ENCODE peak calls at places on chromosomes 12 and 14, in six cellular contexts. W is B cell; O is GM23338; A is stimulated activated naive CD4-positive, alpha-beta T cell; P is dorsolateral prefrontal cortex; L is A549. G is an unnamed sample.

GRCh38 chr14:98185036-98185435 is 1087.0 kb downstream of the BCL11B start:
- DNase-seq in L (no peak), P (no peak), W (no peak), A (no peak), O (no peak), G (no peak)

GRCh38 chr12:1926274-1926673 is 7.8 kb upstream of the CACNA2D4 start:
- DNase-seq in L (no peak), O (no peak), P (peak), W (no peak), A (no peak), G (no peak)

GRCh38 chr14:65533736-65534404 is 121.3 kb downstream of the FUT8 start:
- DNase-seq in P (no peak), W (no peak), L (no peak), O (no peak), A (no peak), G (no peak)

GRCh38 chr12:116474899-116475298 is 84.3 kb upstream of the MAP1LC3B2 start:
- DNase-seq in A (no peak), W (no peak), L (no peak), P (no peak), O (no peak), G (no peak)

GRCh38 chr12:117603316-117604113 is 242.1 kb upstream of the NOS1 start:
- DNase-seq in O (peak), L (no peak), W (no peak), A (no peak), P (no peak), G (no peak)

GRCh38 chr12:56574210-56574609 is 52.6 kb downstream of the RBMS2 start:
- DNase-seq in L (no peak), P (no peak), A (no peak), O (no peak), W (no peak), G (no peak)

GRCh38 chr12:76621582-76622024 is 62.0 kb upstream of the OSBPL8 start:
- DNase-seq in A (peak), W (peak), L (peak), O (peak), P (peak), G (peak)

GRCh38 chr12:93098077-93098476 is 169.0 kb upstream of the EEA1 start:
- DNase-seq in A (peak), L (no peak), O (peak), P (no peak), W (peak), G (peak)

GRCh38 chr12:118680361-118680963 is 300.9 kb upstream of the SRRM4 start:
- DNase-seq in O (peak), A (no peak), P (no peak), L (no peak), W (no peak), G (no peak)

GRCh38 chr12:30823140-30823669 is 68.5 kb upstream of the CAPRIN2 start:
- DNase-seq in L (no peak), W (peak), P (peak), O (peak), A (no peak), G (peak)

GRCh38 chr12:30694971-30695326 is 720 bp downstream of the IPO8 start:
- DNase-seq in P (peak), A (no peak), O (peak), W (no peak), L (peak), G (no peak)

G was measured in GM19239.